ENCODE peak calls at places on chromosomes 13 and 19, in four cellular contexts. One of them, this sample, is unnamed.

GRCh38 chr19:38731654-38732301 is 12.5 kb downstream of the CAPN12 start:
- DNase-seq in uterus: peak; percentile 19
- DNase-seq in breast epithelium: no peak
- DNase-seq in IMR-90: no peak
- DNase-seq in this sample: no peak

GRCh38 chr19:31385744-31386143 is 36.5 kb upstream of the TSHZ3 start:
- DNase-seq in uterus: no peak
- DNase-seq in breast epithelium: no peak
- DNase-seq in IMR-90: no peak
- DNase-seq in this sample: no peak

GRCh38 chr19:33177417-33177976 is 16.6 kb upstream of the LRP3 start:
- DNase-seq in uterus: no peak
- DNase-seq in breast epithelium: peak; percentile 70
- DNase-seq in IMR-90: no peak
- DNase-seq in this sample: no peak

GRCh38 chr19:19538077-19538764 is at the start of gene CILP2:
- DNase-seq in uterus: no peak
- DNase-seq in breast epithelium: no peak
- DNase-seq in IMR-90: no peak
- DNase-seq in this sample: no peak

GRCh38 chr13:98397221-98397620 is 179.7 kb downstream of the STK24 start:
- DNase-seq in uterus: no peak
- DNase-seq in breast epithelium: no peak
- DNase-seq in IMR-90: peak; percentile 40
- DNase-seq in this sample: no peak

GRCh38 chr19:16367269-16367683 is 42.6 kb downstream of the KLF2 start:
- DNase-seq in uterus: no peak
- DNase-seq in breast epithelium: no peak
- DNase-seq in IMR-90: no peak
- DNase-seq in this sample: no peak

GRCh38 chr19:907183-907853 is 5.7 kb downstream of the R3HDM4 start:
- DNase-seq in uterus: no peak
- DNase-seq in breast epithelium: no peak
- DNase-seq in IMR-90: no peak
- DNase-seq in this sample: no peak

GRCh38 chr19:13839938-13840750 is 36.8 kb upstream of the NANOS3 start:
- DNase-seq in uterus: no peak
- DNase-seq in breast epithelium: peak; percentile 76
- DNase-seq in IMR-90: peak; percentile 51
- DNase-seq in this sample: peak; percentile 60

GRCh38 chr19:6519289-6519688 is 11.5 kb upstream of the TNFSF9 start:
- DNase-seq in uterus: no peak
- DNase-seq in breast epithelium: no peak
- DNase-seq in IMR-90: peak; percentile 61
- DNase-seq in this sample: no peak

GRCh38 chr13:111017755-111018487 is 97.2 kb upstream of the ARHGEF7 start:
- DNase-seq in uterus: no peak
- DNase-seq in breast epithelium: no peak
- DNase-seq in IMR-90: no peak
- DNase-seq in this sample: no peak

GRCh38 chr13:30572859-30573275 is 44.9 kb upstream of the USPL1 start:
- DNase-seq in uterus: no peak
- DNase-seq in breast epithelium: no peak
- DNase-seq in IMR-90: peak; percentile 57
- DNase-seq in this sample: no peak

DNA sequence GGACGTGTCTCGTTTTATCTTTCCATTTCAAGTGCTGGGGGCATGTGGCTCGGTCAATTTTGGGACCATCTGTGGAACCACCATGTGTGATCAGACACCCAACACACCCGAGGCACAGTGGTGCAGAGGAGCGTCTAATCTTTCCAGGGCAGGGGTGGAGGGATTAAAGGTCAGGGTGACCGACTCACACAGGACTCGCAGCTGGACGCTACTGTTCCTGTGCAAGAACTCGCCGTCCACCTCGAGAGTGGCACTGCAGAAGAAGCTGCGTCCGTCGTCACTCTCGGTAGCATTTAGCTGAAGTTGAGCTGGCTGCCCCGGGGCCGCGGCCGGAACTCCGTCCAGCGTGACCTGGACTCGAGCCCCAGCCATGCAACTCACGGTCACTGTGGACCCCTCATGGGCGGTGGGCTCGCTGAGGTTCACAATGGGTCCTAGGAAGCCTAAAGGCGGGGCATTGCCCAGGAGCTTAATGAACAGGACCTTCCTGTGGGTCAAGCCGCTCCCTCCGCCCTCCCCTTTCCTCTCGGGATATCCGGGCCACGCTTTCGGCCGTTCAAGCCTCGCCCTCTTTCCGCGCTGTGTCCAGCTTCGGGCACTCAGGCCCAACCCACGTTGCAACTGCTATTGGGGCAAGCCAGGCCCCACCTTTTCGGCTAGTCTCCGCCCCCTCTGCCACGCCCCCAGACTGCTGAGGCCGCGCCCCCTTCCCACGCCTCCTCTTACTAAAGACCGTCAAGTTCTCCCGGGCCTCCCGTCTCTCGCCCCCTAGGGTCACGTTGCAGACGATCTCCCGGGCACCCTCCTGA is 1.2 kb upstream of the RAVER1 start:
- DNase-seq in uterus: peak; percentile 98
- DNase-seq in breast epithelium: peak; percentile 98
- DNase-seq in IMR-90: peak; percentile 93
- DNase-seq in this sample: peak; percentile 71
- H3K4me1 ChIP-seq in uterus: no peaks in the 10 kb centered on the region
- H3K4me1 ChIP-seq in breast epithelium: peaks cover 5% of the 10 kb centered on the region
- H3K4me1 ChIP-seq in IMR-90: peaks cover 5% of the 10 kb centered on the region
- H3K4me1 ChIP-seq in this sample: peaks cover 4% of the 10 kb centered on the region

DNA sequence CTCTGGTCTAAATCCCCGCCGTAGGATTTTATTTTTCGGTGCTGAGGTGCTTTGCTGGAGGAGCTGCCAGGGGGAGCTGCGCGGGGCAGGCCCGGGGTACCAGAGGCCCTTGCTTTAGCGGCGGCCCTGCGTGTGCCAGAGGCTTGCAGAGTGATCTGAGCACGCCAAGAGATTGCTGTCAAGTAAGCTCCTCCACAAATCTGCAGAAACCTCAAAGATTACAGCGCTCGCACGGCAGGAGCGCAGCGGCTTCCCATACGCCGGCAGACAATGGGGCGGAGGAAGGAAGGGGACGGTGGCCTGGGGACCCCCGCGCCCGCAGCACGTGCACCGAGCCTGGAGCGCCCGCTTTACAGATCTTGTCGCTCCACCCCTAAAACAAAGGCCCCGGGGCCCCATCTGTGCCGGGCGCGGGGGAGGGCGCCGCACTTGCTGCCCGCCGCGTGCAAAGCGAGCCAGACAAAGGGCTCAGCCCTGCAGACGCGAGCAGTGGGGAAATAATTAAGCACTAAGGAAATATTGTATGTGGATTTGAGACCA is 9.1 kb upstream of the C19orf12 start:
- DNase-seq in uterus: no peak
- DNase-seq in breast epithelium: no peak
- DNase-seq in IMR-90: peak; percentile 5
- DNase-seq in this sample: no peak
- H3K4me1 ChIP-seq in uterus: no peaks in the 10 kb centered on the region
- H3K4me1 ChIP-seq in breast epithelium: no peaks in the 10 kb centered on the region
- H3K4me1 ChIP-seq in IMR-90: no peaks in the 10 kb centered on the region
- H3K4me1 ChIP-seq in this sample: no peaks in the 10 kb centered on the region

GRCh38 chr19:18518639-18519038 is 3.2 kb downstream of the ELL start:
- DNase-seq in uterus: no peak
- DNase-seq in breast epithelium: no peak
- DNase-seq in IMR-90: no peak
- DNase-seq in this sample: no peak
- H3K4me1 ChIP-seq in uterus: no peaks in the 10 kb centered on the region
- H3K4me1 ChIP-seq in breast epithelium: no peaks in the 10 kb centered on the region
- H3K4me1 ChIP-seq in IMR-90: peaks cover 19% of the 10 kb centered on the region
- H3K4me1 ChIP-seq in this sample: peaks cover 5% of the 10 kb centered on the region

GRCh38 chr13:50914848-50915247 is 5.3 kb downstream of the RNASEH2B start:
- DNase-seq in uterus: no peak
- DNase-seq in breast epithelium: no peak
- DNase-seq in IMR-90: peak; percentile 52
- DNase-seq in this sample: no peak

GRCh38 chr13:50915562-50915961 is 6.0 kb downstream of the RNASEH2B start:
- DNase-seq in uterus: no peak
- DNase-seq in breast epithelium: no peak
- DNase-seq in IMR-90: no peak
- DNase-seq in this sample: no peak

GRCh38 chr13:50911937-50912624 is 2.5 kb downstream of the RNASEH2B start:
- DNase-seq in uterus: peak; percentile 89
- DNase-seq in breast epithelium: peak; percentile 80
- DNase-seq in IMR-90: peak; percentile 90
- DNase-seq in this sample: peak; percentile 65

GRCh38 chr13:50912851-50913250 is 3.3 kb downstream of the RNASEH2B start:
- DNase-seq in uterus: no peak
- DNase-seq in breast epithelium: no peak
- DNase-seq in IMR-90: peak; percentile 55
- DNase-seq in this sample: no peak

DNA sequence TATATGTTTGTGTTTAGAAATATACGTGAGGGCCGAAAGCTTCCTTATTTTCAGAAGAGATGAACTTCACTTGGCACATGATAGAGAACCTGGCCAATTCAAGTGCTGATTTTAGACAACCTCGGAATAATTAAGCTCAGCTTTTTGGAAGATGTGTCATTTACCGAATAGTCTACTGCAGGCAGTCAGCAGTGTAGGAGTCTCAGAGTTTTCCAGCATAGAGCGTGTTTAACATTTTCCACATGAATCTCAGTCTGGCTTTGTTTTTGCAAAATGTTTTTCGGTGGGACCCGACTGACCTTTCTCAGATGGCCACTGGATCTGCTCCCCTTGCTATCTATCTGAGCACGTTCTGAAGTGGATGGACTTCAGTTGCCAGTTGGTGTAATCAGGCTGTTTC is 4.7 kb downstream of the RNASEH2B start:
- DNase-seq in uterus: no peak
- DNase-seq in breast epithelium: no peak
- DNase-seq in IMR-90: no peak
- DNase-seq in this sample: no peak
- H3K4me1 ChIP-seq in uterus: peaks cover 9% of the 10 kb centered on the region
- H3K4me1 ChIP-seq in breast epithelium: peaks cover 5% of the 10 kb centered on the region
- H3K4me1 ChIP-seq in IMR-90: peaks cover 14% of the 10 kb centered on the region
- H3K4me1 ChIP-seq in this sample: peaks cover 16% of the 10 kb centered on the region

GRCh38 chr19:5030136-5030820 is 61.4 kb downstream of the KDM4B start:
- DNase-seq in uterus: no peak
- DNase-seq in breast epithelium: no peak
- DNase-seq in IMR-90: no peak
- DNase-seq in this sample: no peak
- H3K4me1 ChIP-seq in uterus: no peaks in the 10 kb centered on the region
- H3K4me1 ChIP-seq in breast epithelium: no peaks in the 10 kb centered on the region
- H3K4me1 ChIP-seq in IMR-90: peaks cover 15% of the 10 kb centered on the region
- H3K4me1 ChIP-seq in this sample: no peaks in the 10 kb centered on the region

This sample was measured in ascending aorta.